ENCODE peak calls at places on chromosomes 3 and 15, in nine cellular contexts. F, M, E, Q, R, J, U, H and X are unnamed samples.
A peak's percentile ranks its signal among the peaks of the same experiment; 100 is the strongest.

GRCh38 chr15:72844067-72844466 is 60.5 kb upstream of the ADPGK start:
- DNase-seq in F (no peak), R (no peak), M (no peak), J (no peak), H (no peak), U (no peak), E (no peak), Q (no peak), X (no peak)

GRCh38 chr15:47414207-47414606 is 303.1 kb upstream of the SEMA6D start:
- DNase-seq in J (no peak), R (no peak), Q (no peak), M (no peak), E (no peak), H (no peak), F (no peak), U (no peak), X (no peak)

GRCh38 chr15:101483476-101483875 is 6.0 kb downstream of the PCSK6 start:
- DNase-seq in R (no peak), F (no peak), H (no peak), Q (no peak), M (no peak), J (no peak), E (no peak), U (no peak), X (no peak)

GRCh38 chr3:76615739-76616138 is 424.2 kb upstream of the ROBO2 start:
- DNase-seq in F (no peak), E (no peak), M (no peak), Q (no peak), J (peak; percentile 1), R (no peak), H (no peak), U (no peak), X (no peak)

GRCh38 chr3:149703474-149703873 is 45.6 kb upstream of the WWTR1 start:
- DNase-seq in H (no peak), Q (peak; percentile 98), U (peak; percentile 84), E (peak; percentile 21), J (peak; percentile 87), M (peak; percentile 77), R (peak; percentile 89), F (no peak), X (no peak)

GRCh38 chr15:32861741-32862140 is 143.9 kb downstream of the GREM1 start:
- DNase-seq in H (peak; percentile 28), J (peak; percentile 86), M (peak; percentile 41), Q (peak; percentile 76), R (no peak), F (no peak), E (peak; percentile 82), U (peak; percentile 82), X (peak; percentile 51)

GRCh38 chr3:28335246-28335645 is 13.3 kb upstream of the ZCWPW2 start:
- DNase-seq in F (no peak), R (no peak), Q (no peak), U (no peak), J (no peak), H (no peak), E (no peak), M (no peak), X (no peak)

GRCh38 chr3:161405087-161405486 is 33.8 kb upstream of the SPTSSB start:
- DNase-seq in E (no peak), Q (no peak), J (no peak), R (no peak), H (no peak), U (no peak), F (no peak), M (no peak), X (no peak)

DNA sequence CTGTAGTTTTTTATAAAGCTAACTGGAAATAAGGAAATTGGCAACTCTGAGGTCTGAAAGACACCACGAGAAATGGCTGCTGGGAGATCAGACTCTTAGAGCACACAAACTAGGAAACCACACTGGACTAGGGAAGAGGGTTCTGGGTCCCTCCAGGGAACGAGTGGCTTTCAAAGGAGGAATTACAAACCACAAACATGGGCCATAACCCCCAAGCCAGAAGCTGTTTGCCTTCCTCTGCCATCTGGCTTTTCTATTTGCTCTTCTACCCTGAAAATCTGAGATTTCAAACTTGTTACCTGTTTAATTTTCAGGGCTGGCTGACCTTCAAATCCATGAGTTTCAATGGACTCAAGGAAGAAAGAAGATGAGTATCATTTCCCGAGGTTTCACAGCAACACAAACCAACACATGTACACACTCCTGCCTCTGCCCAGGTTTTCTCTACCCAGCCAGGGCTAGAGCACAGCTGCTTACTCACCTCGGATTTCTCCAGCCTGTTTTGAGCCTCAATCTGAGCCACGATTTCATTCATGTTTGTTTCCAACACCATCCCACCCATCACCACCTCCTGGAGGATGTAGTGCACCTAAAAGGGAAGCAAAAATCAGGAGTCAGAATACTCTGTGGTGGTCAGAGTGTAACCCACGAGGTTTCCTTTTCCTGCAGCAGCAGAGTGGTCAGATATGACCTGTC is 22.6 kb upstream of the ANPEP start:
- DNase-seq in R (no peak), U (no peak), M (no peak), Q (peak; percentile 72), F (peak; percentile 57), E (no peak), H (no peak), J (peak; percentile 33), X (no peak)
- H3K4me3 ChIP-seq in R (no peak overlapping the region), U (peak overlapping the region; percentile 16), M (no peak overlapping the region), Q (peak overlapping the region; percentile 32), F (no peak overlapping the region), E (peak overlapping the region; percentile 13), H (no peak overlapping the region), J (no peak overlapping the region), X (no peak overlapping the region)

DNA sequence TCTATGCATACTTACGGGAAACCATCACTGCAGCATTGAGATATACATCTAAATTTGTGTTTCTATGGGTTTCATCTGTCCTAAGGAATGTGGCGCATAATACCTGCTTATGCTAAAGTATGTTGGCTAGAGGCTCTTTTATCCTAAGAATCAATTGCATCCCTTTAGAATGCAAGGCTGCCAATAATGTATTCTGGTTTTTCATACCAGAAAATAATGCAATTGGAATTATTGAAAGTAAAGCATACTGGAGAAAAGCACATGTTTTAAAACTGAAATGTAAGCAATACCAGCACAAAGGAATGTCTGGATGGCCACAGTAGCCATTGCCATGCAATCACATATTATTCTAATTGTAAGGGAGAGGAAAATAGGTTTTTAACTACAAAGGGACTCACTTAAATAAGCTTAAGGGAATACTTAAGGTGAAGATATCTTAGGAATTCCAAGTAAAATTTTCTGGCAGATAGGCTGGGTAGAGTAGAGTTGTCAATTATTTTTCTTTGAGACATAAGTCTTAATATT is 834.5 kb upstream of the NECTIN3 start:
- DNase-seq in H (no peak), Q (no peak), E (no peak), J (no peak), M (no peak), R (no peak), U (no peak), F (no peak), X (no peak)
- H3K4me3 ChIP-seq in H (no peak overlapping the region), Q (no peak overlapping the region), E (no peak overlapping the region), J (no peak overlapping the region), M (no peak overlapping the region), R (no peak overlapping the region), U (no peak overlapping the region), F (no peak overlapping the region), X (no peak overlapping the region)

GRCh38 chr3:73729969-73730440 is 105.3 kb upstream of the PDZRN3 start:
- DNase-seq in F (no peak), J (peak; percentile 55), U (no peak), E (no peak), H (peak; percentile 12), M (peak; percentile 52), R (peak; percentile 73), Q (peak; percentile 20), X (no peak)

GRCh38 chr3:73723596-73723995 is 98.9 kb upstream of the PDZRN3 start:
- DNase-seq in U (no peak), H (no peak), Q (no peak), F (no peak), J (no peak), E (no peak), M (no peak), R (no peak), X (no peak)

GRCh38 chr3:73727854-73728253 is 103.1 kb upstream of the PDZRN3 start:
- DNase-seq in U (no peak), F (no peak), M (no peak), R (no peak), Q (no peak), J (no peak), H (no peak), E (no peak), X (no peak)

DNA sequence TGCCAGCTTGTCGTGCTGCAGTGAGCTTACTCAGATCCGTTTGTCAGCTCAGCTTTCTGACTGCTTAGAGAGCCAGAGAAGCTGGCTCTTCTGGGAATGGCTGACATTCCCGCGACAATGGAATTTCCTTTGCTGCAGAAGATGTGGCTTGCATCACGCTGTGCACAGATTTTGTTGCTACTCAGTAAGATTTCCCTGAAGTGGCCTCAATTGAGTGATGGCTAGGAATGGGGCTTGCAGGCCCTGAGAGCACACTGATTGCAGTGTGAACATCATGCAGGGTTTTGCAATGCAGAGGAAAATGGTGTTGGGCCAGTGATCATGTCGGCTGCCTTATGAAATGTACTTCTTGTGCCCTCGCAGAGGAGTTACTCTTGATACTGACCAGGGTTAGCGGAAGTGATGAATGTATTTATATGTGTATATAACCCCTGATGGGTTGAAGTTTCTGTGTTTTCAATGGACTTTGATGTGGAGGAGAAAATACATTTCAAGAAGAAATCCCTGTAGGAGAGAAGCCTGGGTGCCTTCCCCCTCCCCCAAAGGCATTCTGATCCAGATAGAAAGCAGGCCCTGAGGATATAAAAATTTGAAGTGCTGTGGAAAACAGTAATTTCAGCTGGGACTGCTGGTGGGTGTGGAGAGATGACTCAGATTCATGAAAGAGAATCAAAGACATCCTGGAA is 102.5 kb upstream of the PDZRN3 start:
- DNase-seq in H (peak; percentile 54), M (peak; percentile 60), F (peak; percentile 18), E (peak; percentile 71), J (peak; percentile 95), R (peak; percentile 82), U (no peak), Q (peak; percentile 70), X (peak; percentile 15)
- H3K4me3 ChIP-seq in H (no peak overlapping the region), M (no peak overlapping the region), F (no peak overlapping the region), E (no peak overlapping the region), J (no peak overlapping the region), R (no peak overlapping the region), U (no peak overlapping the region), Q (no peak overlapping the region), X (no peak overlapping the region)

GRCh38 chr3:151316267-151316991 is at the start of gene GPR87:
- DNase-seq in Q (peak; percentile 45), M (no peak), H (peak; percentile 59), E (no peak), J (peak; percentile 9), R (no peak), U (no peak), F (peak; percentile 97), X (no peak)

GRCh38 chr3:151314593-151314992 is 2.0 kb downstream of the GPR87 start:
- DNase-seq in E (no peak), U (no peak), F (no peak), Q (no peak), M (no peak), R (no peak), J (no peak), H (no peak), X (no peak)

GRCh38 chr3:151315846-151316245 is 774 bp downstream of the GPR87 start:
- DNase-seq in H (no peak), U (no peak), Q (no peak), R (no peak), F (peak; percentile 95), E (no peak), M (no peak), J (peak; percentile 8), X (no peak)

GRCh38 chr3:151314132-151314531 is 2.5 kb downstream of the GPR87 start:
- DNase-seq in F (peak; percentile 38), R (no peak), J (no peak), H (no peak), E (no peak), U (no peak), M (no peak), Q (no peak), X (no peak)

DNA sequence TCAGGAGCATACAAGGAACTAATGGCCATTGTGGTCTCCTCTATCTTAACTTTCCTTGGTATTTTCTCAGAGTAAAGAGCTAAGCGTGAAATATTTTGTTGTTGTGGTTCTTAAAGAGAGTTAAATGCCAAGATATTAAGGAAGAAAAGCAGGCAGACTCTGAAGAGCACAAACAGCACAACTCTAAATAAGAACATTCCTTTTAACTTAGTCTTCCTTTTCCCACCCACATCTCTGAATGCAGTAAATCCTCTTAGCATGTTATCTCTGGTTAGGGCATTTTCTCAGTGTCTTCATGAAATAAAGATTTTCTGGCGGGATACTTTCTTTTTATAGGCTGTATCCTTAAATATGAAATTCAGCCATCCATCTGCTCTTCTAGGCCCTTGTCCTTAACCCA is 1.5 kb downstream of the GPR87 start:
- DNase-seq in U (no peak), M (no peak), J (peak; percentile 55), F (peak; percentile 54), E (no peak), H (no peak), Q (peak; percentile 66), R (no peak), X (no peak)
- H3K4me3 ChIP-seq in U (peak overlapping the region; percentile 43), M (no peak overlapping the region), J (no peak overlapping the region), F (peak overlapping the region; percentile 95), E (no peak overlapping the region), H (no peak overlapping the region), Q (no peak overlapping the region), R (no peak overlapping the region), X (no peak overlapping the region)